ENCODE peak calls at places on chromosomes 5 and 9, in ten cellular contexts. L is Panc1; G is C1 segment of cervical spinal cord; P is GM12865; Q is activated T-cell treated with anti-CD3 and anti-CD28 coated beads, Interleukin-2, amount 50 U/mL, for 4 hours; X is cardiac fibroblast; D is GM12891; F is activated T-helper 1 cell treated with Interleukin-2 at 50 U/mL for 16 hours; K is upper lobe of right lung; V is NCI-H1092 treated with DMSO at 0.1 percent for 48 hours. O is an unnamed sample.

GRCh38 chr5:56569576-56569975 is 245.8 kb upstream of the MAP3K1 start:
- DNase-seq in L (no peak), G (no peak), P (no peak), Q (no peak), X (peak), D (no peak), F (no peak), K (no peak), V (no peak), O (no peak)

GRCh38 chr9:31799953-31800609 is 584.4 kb upstream of the ACO1 start:
- DNase-seq in L (no peak), G (no peak), P (peak), Q (no peak), X (peak), D (no peak), F (no peak), K (no peak), V (peak), O (no peak)

GRCh38 chr5:71475788-71476384 is 20.4 kb downstream of the BDP1 start:
- DNase-seq in L (no peak), G (no peak), P (peak), Q (no peak), X (peak), D (peak), F (no peak), K (no peak), V (peak), O (no peak)

GRCh38 chr5:167315762-167316161 is 975.7 kb upstream of the WWC1 start:
- DNase-seq in L (no peak), G (no peak), P (no peak), Q (no peak), X (no peak), D (no peak), F (no peak), K (no peak), V (no peak), O (no peak)

GRCh38 chr9:126055386-126055785 is 271.2 kb upstream of the MVB12B start:
- DNase-seq in L (no peak), G (no peak), P (no peak), Q (no peak), X (peak), D (no peak), F (no peak), K (peak), V (no peak), O (peak)

GRCh38 chr5:159104058-159104651 is 4.4 kb upstream of the EBF1 start:
- DNase-seq in L (no peak), G (no peak), P (peak), Q (no peak), X (peak), D (no peak), F (no peak), K (peak), V (no peak), O (peak)

GRCh38 chr5:36491860-36492259 is 114.5 kb upstream of the SLC1A3 start:
- DNase-seq in L (no peak), G (no peak), P (no peak), Q (no peak), X (no peak), D (no peak), F (no peak), K (no peak), V (no peak), O (no peak)

GRCh38 chr9:129208191-129209091 is 30.4 kb upstream of the IER5L start:
- DNase-seq in L (no peak), G (no peak), P (no peak), Q (peak), X (no peak), D (no peak), F (no peak), K (no peak), V (no peak), O (no peak)

GRCh38 chr9:11709567-11709966 is 983.6 kb upstream of the TYRP1 start:
- DNase-seq in L (no peak), G (no peak), P (no peak), Q (no peak), X (no peak), D (no peak), F (no peak), K (no peak), V (no peak), O (no peak)

GRCh38 chr5:158268286-158268685 is 409.3 kb upstream of the CLINT1 start:
- DNase-seq in L (no peak), G (no peak), P (no peak), Q (no peak), X (no peak), D (no peak), F (no peak), K (no peak), V (no peak), O (no peak)

GRCh38 chr5:57539281-57539701 is 56.7 kb upstream of the ACTBL2 start:
- DNase-seq in L (no peak), G (no peak), P (no peak), Q (no peak), X (no peak), D (no peak), F (no peak), K (no peak), V (no peak), O (no peak)

GRCh38 chr5:19891658-19892057 is 96.3 kb downstream of the CDH18 start:
- DNase-seq in L (peak), G (no peak), P (no peak), Q (no peak), X (peak), D (no peak), F (no peak), K (no peak), V (no peak), O (no peak)

GRCh38 chr9:70881321-70881720 is 240.1 kb downstream of the TRPM3 start:
- DNase-seq in L (no peak), G (no peak), P (no peak), Q (no peak), X (no peak), D (no peak), F (no peak), K (no peak), V (no peak), O (no peak)

GRCh38 chr5:74648835-74649286 is 8.3 kb upstream of the ENC1 start:
- DNase-seq in L (no peak), G (no peak), P (peak), Q (no peak), X (peak), D (peak), F (no peak), K (no peak), V (peak), O (no peak)

GRCh38 chr5:140569197-140569596 is 4.6 kb downstream of the SLC35A4 start:
- DNase-seq in L (no peak), G (no peak), P (no peak), Q (no peak), X (no peak), D (no peak), F (no peak), K (no peak), V (no peak), O (peak)

GRCh38 chr9:92988215-92988731 is 41.0 kb downstream of the FGD3 start:
- DNase-seq in L (no peak), G (no peak), P (no peak), Q (no peak), X (no peak), D (no peak), F (no peak), K (peak), V (no peak), O (no peak)

O was measured in posterior vena cava.